ENCODE peak calls at places on chromosomes 12 and 14, in nine cellular contexts. U, E, X, F, W, T, A, R and O are unnamed samples.

GRCh38 chr12:66903782-66904396 is 225.0 kb upstream of the GRIP1 start:
- DNase-seq in U (no peak), E (no peak), X (no peak), F (no peak), W (no peak), T (no peak), A (no peak), R (no peak), O (no peak)

GRCh38 chr12:1920971-1921370 is 2.5 kb upstream of the CACNA2D4 start:
- DNase-seq in U (no peak), E (no peak), X (no peak), F (peak; percentile 66), W (peak; percentile 31), T (peak; percentile 3), A (peak; percentile 67), R (no peak), O (no peak)

GRCh38 chr12:105204916-105205315 is 31.1 kb downstream of the APPL2 start:
- DNase-seq in U (no peak), E (no peak), X (no peak), F (no peak), W (no peak), T (no peak), A (no peak), R (no peak), O (no peak)

GRCh38 chr12:107760207-107760816 is 625 bp downstream of the PRDM4 start:
- DNase-seq in U (peak; percentile 42), E (peak; percentile 45), X (peak; percentile 71), F (peak; percentile 39), W (no peak), T (peak; percentile 23), A (peak; percentile 69), R (no peak), O (no peak)

GRCh38 chr12:54648265-54648664 is at the start of gene DCD:
- DNase-seq in U (no peak), E (no peak), X (no peak), F (no peak), W (no peak), T (no peak), A (no peak), R (no peak), O (no peak)

GRCh38 chr14:24366664-24367505 is 1.1 kb upstream of the NFATC4 start:
- DNase-seq in U (peak; percentile 94), E (peak; percentile 77), X (peak; percentile 97), F (peak; percentile 90), W (peak; percentile 93), T (peak; percentile 91), A (peak; percentile 96), R (peak; percentile 97), O (peak; percentile 90)

GRCh38 chr12:121110211-121110940 is 22.3 kb upstream of the P2RX7 start:
- DNase-seq in U (peak; percentile 77), E (peak; percentile 80), X (peak; percentile 85), F (peak; percentile 69), W (peak; percentile 72), T (peak; percentile 54), A (peak; percentile 74), R (peak; percentile 56), O (peak; percentile 28)

GRCh38 chr12:54005853-54006699 is 2.7 kb upstream of the HOXC8 start:
- DNase-seq in U (peak; percentile 88), E (peak; percentile 91), X (peak; percentile 95), F (peak; percentile 89), W (peak; percentile 93), T (peak; percentile 78), A (peak; percentile 91), R (no peak), O (peak; percentile 91)

GRCh38 chr12:108828774-108829173 is 28.6 kb downstream of the SSH1 start:
- DNase-seq in U (no peak), E (no peak), X (no peak), F (no peak), W (no peak), T (no peak), A (no peak), R (peak; percentile 75), O (no peak)

GRCh38 chr14:94562019-94562418 is 777 bp downstream of the SERPINA4 start:
- DNase-seq in U (no peak), E (no peak), X (no peak), F (peak; percentile 7), W (no peak), T (no peak), A (no peak), R (no peak), O (no peak)

GRCh38 chr14:51596473-51596870 is 55.2 kb upstream of the FRMD6 start:
- DNase-seq in U (no peak), E (no peak), X (no peak), F (no peak), W (no peak), T (no peak), A (no peak), R (no peak), O (no peak)

GRCh38 chr14:32635103-32635719 is 303.5 kb upstream of the NPAS3 start:
- DNase-seq in U (no peak), E (no peak), X (no peak), F (no peak), W (no peak), T (no peak), A (no peak), R (no peak), O (no peak)

GRCh38 chr14:72256055-72256454 is 323.8 kb downstream of the RGS6 start:
- DNase-seq in U (no peak), E (no peak), X (no peak), F (no peak), W (no peak), T (no peak), A (no peak), R (peak; percentile 10), O (no peak)

GRCh38 chr14:50344116-50344775 is 32.1 kb downstream of the DMAC2L start:
- DNase-seq in U (no peak), E (no peak), X (no peak), F (no peak), W (no peak), T (no peak), A (no peak), R (no peak), O (no peak)

GRCh38 chr14:104546591-104547309 is 32.8 kb upstream of the C14orf180 start:
- DNase-seq in U (no peak), E (no peak), X (no peak), F (peak; percentile 8), W (no peak), T (no peak), A (peak; percentile 56), R (no peak), O (no peak)

GRCh38 chr14:50943943-50944646 is at the start of gene PYGL:
- DNase-seq in U (peak; percentile 78), E (peak; percentile 71), X (peak; percentile 89), F (peak; percentile 87), W (peak; percentile 69), T (peak; percentile 65), A (peak; percentile 88), R (peak; percentile 43), O (no peak)

GRCh38 chr12:105013892-105014291 is 27.8 kb downstream of the NOPCHAP1 start:
- DNase-seq in U (no peak), E (no peak), X (no peak), F (no peak), W (no peak), T (no peak), A (no peak), R (no peak), O (no peak)

GRCh38 chr12:113305281-113305856 is 29.5 kb downstream of the SLC8B1 start:
- DNase-seq in U (no peak), E (no peak), X (no peak), F (no peak), W (no peak), T (no peak), A (no peak), R (no peak), O (no peak)

GRCh38 chr14:99971087-99971928 is 93.9 kb upstream of the EVL start:
- DNase-seq in U (peak; percentile 64), E (peak; percentile 89), X (peak; percentile 95), F (peak; percentile 82), W (peak; percentile 86), T (peak; percentile 81), A (peak; percentile 88), R (peak; percentile 21), O (peak; percentile 79)
- TF ChIP-seq POLR2AphosphoS5 in U (peak; percentile 36), E (no peak), X (peak; percentile 77), F (peak; percentile 70), W (no peak), T (peak; percentile 37), A (peak; percentile 66), R (peak; percentile 18), O (peak; percentile 49)

GRCh38 chr14:78220273-78220672 is 50.1 kb downstream of the NRXN3 start:
- DNase-seq in U (no peak), E (no peak), X (no peak), F (no peak), W (no peak), T (no peak), A (peak; percentile 12), R (no peak), O (no peak)

GRCh38 chr14:78227466-78228077 is 57.4 kb downstream of the NRXN3 start:
- DNase-seq in U (no peak), E (peak; percentile 11), X (peak; percentile 55), F (no peak), W (no peak), T (no peak), A (no peak), R (no peak), O (no peak)

DNA sequence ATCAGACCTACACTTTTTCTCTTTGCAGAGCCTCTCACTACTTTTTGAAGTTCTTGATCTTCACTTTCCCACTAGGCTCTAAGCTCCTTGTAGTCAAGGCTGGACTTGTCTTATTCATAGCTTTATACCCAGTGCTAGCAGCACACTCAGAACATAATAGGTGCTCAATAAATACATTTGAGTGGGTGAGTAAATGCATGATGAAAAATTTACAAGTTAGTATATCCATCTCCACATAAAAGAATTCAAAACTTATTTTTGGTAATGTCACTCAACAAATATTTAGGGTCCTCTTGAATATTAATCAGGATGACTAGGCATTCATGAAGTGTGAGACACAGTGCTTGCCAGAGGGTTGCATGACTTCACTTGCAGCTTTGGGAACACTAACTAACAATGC is 52.6 kb downstream of the NRXN3 start:
- DNase-seq in U (no peak), E (no peak), X (no peak), F (no peak), W (no peak), T (no peak), A (no peak), R (no peak), O (no peak)
- H3K4me1 ChIP-seq in U (no peaks in the 10 kb centered on the region), E (no peaks in the 10 kb centered on the region), X (no peaks in the 10 kb centered on the region), F (no peaks in the 10 kb centered on the region), W (no peaks in the 10 kb centered on the region), T (no peaks in the 10 kb centered on the region), A (no peaks in the 10 kb centered on the region), R (no peaks in the 10 kb centered on the region), O (no peaks in the 10 kb centered on the region)

GRCh38 chr14:22482782-22483553 is 106.1 kb downstream of the DAD1 start:
- DNase-seq in U (no peak), E (no peak), X (no peak), F (no peak), W (no peak), T (no peak), A (no peak), R (no peak), O (no peak)
- TF ChIP-seq POLR2AphosphoS5 in U (no peak), E (no peak), X (no peak), F (no peak), W (no peak), T (no peak), A (no peak), R (no peak), O (no peak)

DNA sequence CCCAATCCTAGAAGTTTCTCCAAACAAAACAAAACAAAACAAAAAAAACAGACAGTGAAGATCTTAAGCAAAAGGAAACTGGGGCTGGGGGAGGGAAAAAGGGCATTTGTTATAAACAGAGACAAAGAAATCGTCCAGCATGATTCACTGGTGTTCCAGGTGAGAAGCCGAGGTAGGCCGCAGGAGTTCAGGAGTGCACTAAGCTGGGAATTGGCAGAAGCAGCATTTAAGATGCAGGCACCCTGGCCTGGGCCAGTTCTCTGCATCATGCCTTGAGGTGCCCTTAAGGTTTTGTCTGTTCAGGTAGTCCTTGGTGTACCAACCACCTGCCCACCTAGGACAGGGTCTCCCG is 11.2 kb downstream of the TBX3 start:
- DNase-seq in U (no peak), E (no peak), X (peak; percentile 50), F (no peak), W (no peak), T (no peak), A (no peak), R (no peak), O (no peak)
- H3K4me1 ChIP-seq in U (peaks cover 2% of the 10 kb centered on the region), E (peaks cover 10% of the 10 kb centered on the region), X (peaks cover 76% of the 10 kb centered on the region), F (peaks cover 17% of the 10 kb centered on the region), W (peaks cover 33% of the 10 kb centered on the region), T (peaks cover 6% of the 10 kb centered on the region), A (no peaks in the 10 kb centered on the region), R (peaks cover 10% of the 10 kb centered on the region), O (no peaks in the 10 kb centered on the region)